ENCODE peak calls at places on chromosomes 2 and 18, in six cellular contexts. Z, Q, A, F, E and V are unnamed samples.

GRCh38 chr2:32489061-32489460 is 132.2 kb downstream of the BIRC6 start:
- DNase-seq in Z (no peak), Q (no peak), A (no peak), F (no peak), E (no peak), V (no peak)

GRCh38 chr2:23635666-23636340 is 250.8 kb downstream of the KLHL29 start:
- DNase-seq in Z (no peak), Q (no peak), A (no peak), F (no peak), E (no peak), V (no peak)

GRCh38 chr18:6741786-6742185 is 12.3 kb downstream of the ARHGAP28 start:
- DNase-seq in Z (no peak), Q (no peak), A (no peak), F (peak; percentile 20), E (no peak), V (no peak)

GRCh38 chr18:36441426-36441870 is 143.9 kb downstream of the FHOD3 start:
- DNase-seq in Z (no peak), Q (no peak), A (no peak), F (peak; percentile 45), E (no peak), V (no peak)

GRCh38 chr2:223586261-223586660 is 15.9 kb downstream of the SCG2 start:
- DNase-seq in Z (no peak), Q (no peak), A (peak; percentile 95), F (peak; percentile 92), E (no peak), V (no peak)

GRCh38 chr2:24362253-24362652 is 1.9 kb upstream of the ITSN2 start:
- DNase-seq in Z (no peak), Q (peak; percentile 12), A (no peak), F (no peak), E (no peak), V (no peak)

GRCh38 chr2:96025107-96025492 is 9.6 kb downstream of the GPAT2 start:
- DNase-seq in Z (no peak), Q (no peak), A (no peak), F (no peak), E (no peak), V (no peak)

GRCh38 chr2:111883661-111884591 is at the start of gene ANAPC1:
- DNase-seq in Z (peak; percentile 83), Q (peak; percentile 82), A (peak; percentile 65), F (peak; percentile 83), E (peak; percentile 86), V (peak; percentile 90)

GRCh38 chr2:195898505-195898904 is 170.1 kb downstream of the DNAH7 start:
- DNase-seq in Z (peak; percentile 33), Q (peak; percentile 60), A (peak; percentile 100), F (peak; percentile 97), E (peak; percentile 73), V (peak; percentile 77)

GRCh38 chr2:227347117-227347516 is 22.1 kb downstream of the MFF start:
- DNase-seq in Z (no peak), Q (no peak), A (no peak), F (no peak), E (no peak), V (no peak)

GRCh38 chr18:57497372-57498294 is 62.5 kb downstream of the ONECUT2 start:
- DNase-seq in Z (no peak), Q (no peak), A (no peak), F (no peak), E (no peak), V (no peak)

GRCh38 chr2:74369976-74370375 is 10.1 kb downstream of the DCTN1 start:
- DNase-seq in Z (no peak), Q (no peak), A (no peak), F (no peak), E (no peak), V (no peak)

GRCh38 chr2:70192516-70192915 is 1.7 kb upstream of the C2orf42 start:
- DNase-seq in Z (no peak), Q (no peak), A (no peak), F (no peak), E (no peak), V (no peak)

GRCh38 chr2:55231546-55232083 is 478 bp downstream of the CLHC1 start:
- DNase-seq in Z (no peak), Q (no peak), A (peak; percentile 55), F (peak; percentile 39), E (no peak), V (no peak)

GRCh38 chr2:62254424-62255266 is 58.7 kb downstream of the B3GNT2 start:
- DNase-seq in Z (no peak), Q (no peak), A (no peak), F (no peak), E (no peak), V (no peak)

GRCh38 chr2:29123584-29124349 is 8.6 kb downstream of the CLIP4 start:
- DNase-seq in Z (no peak), Q (no peak), A (peak; percentile 72), F (peak; percentile 73), E (no peak), V (no peak)

GRCh38 chr2:56224316-56224715 is 40.5 kb downstream of the CCDC85A start:
- DNase-seq in Z (no peak), Q (no peak), A (no peak), F (no peak), E (no peak), V (no peak)

GRCh38 chr2:85662899-85663683 is 4.9 kb downstream of the SFTPB start:
- DNase-seq in Z (no peak), Q (no peak), A (peak; percentile 86), F (peak; percentile 94), E (peak; percentile 63), V (peak; percentile 66)

GRCh38 chr2:48543895-48544294 is 13.9 kb downstream of the STON1 start:
- DNase-seq in Z (no peak), Q (no peak), A (no peak), F (peak; percentile 35), E (no peak), V (no peak)

GRCh38 chr2:117980783-117981676 is 32.8 kb downstream of the CCDC93 start:
- DNase-seq in Z (no peak), Q (no peak), A (peak; percentile 91), F (peak; percentile 90), E (no peak), V (no peak)
- H3K27ac ChIP-seq in Z (peak overlapping the region; percentile 27), Q (no peak overlapping the region), A (peak overlapping the region; percentile 76), F (no peak overlapping the region), E (peak overlapping the region; percentile 58), V (peak overlapping the region; percentile 10)

GRCh38 chr2:8779795-8780194 is 57.6 kb downstream of the KIDINS220 start:
- DNase-seq in Z (no peak), Q (no peak), A (no peak), F (no peak), E (no peak), V (no peak)
- H3K27ac ChIP-seq in Z (no peak overlapping the region), Q (no peak overlapping the region), A (no peak overlapping the region), F (peak overlapping the region; percentile 69), E (no peak overlapping the region), V (no peak overlapping the region)

GRCh38 chr18:74198453-74198852 is 50.1 kb downstream of the TIMM21 start:
- DNase-seq in Z (no peak), Q (no peak), A (no peak), F (no peak), E (no peak), V (no peak)
- H3K27ac ChIP-seq in Z (peak overlapping the region; percentile 68), Q (no peak overlapping the region), A (no peak overlapping the region), F (no peak overlapping the region), E (no peak overlapping the region), V (no peak overlapping the region)

DNA sequence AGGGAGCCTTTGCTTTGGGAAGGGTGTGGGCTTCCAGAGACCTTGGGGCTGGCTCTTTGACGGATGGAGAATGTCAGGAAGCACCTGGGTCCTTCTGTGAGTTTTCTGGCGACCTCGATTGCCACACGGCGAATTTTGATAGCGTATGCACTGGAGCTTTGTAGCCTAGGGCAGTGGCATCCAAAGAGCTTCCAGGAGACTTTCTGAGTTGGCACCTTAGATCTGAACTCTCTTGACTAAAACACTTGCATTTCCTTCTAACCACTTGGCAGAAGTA is 7.6 kb downstream of the RNF144A start:
- DNase-seq in Z (no peak), Q (no peak), A (no peak), F (no peak), E (no peak), V (no peak)
- H3K27ac ChIP-seq in Z (no peak overlapping the region), Q (no peak overlapping the region), A (no peak overlapping the region), F (no peak overlapping the region), E (no peak overlapping the region), V (no peak overlapping the region)

GRCh38 chr2:33946198-33946597 is 347.1 kb upstream of the FAM98A start:
- DNase-seq in Z (no peak), Q (no peak), A (no peak), F (no peak), E (no peak), V (no peak)
- H3K27ac ChIP-seq in Z (no peak overlapping the region), Q (no peak overlapping the region), A (no peak overlapping the region), F (no peak overlapping the region), E (no peak overlapping the region), V (no peak overlapping the region)

GRCh38 chr2:98247383-98247782 is 98.9 kb upstream of the CNGA3 start:
- DNase-seq in Z (no peak), Q (no peak), A (no peak), F (no peak), E (no peak), V (no peak)

GRCh38 chr2:98254504-98255059 is 91.7 kb upstream of the CNGA3 start:
- DNase-seq in Z (no peak), Q (no peak), A (no peak), F (no peak), E (no peak), V (no peak)

GRCh38 chr2:98253461-98254073 is 92.7 kb upstream of the CNGA3 start:
- DNase-seq in Z (no peak), Q (no peak), A (no peak), F (peak; percentile 79), E (peak; percentile 27), V (no peak)

GRCh38 chr2:98252394-98252793 is 93.9 kb upstream of the CNGA3 start:
- DNase-seq in Z (no peak), Q (no peak), A (no peak), F (no peak), E (no peak), V (no peak)
- H3K27ac ChIP-seq in Z (no peak overlapping the region), Q (no peak overlapping the region), A (no peak overlapping the region), F (no peak overlapping the region), E (no peak overlapping the region), V (no peak overlapping the region)

GRCh38 chr18:23204589-23205235 is 69.4 kb downstream of the CABLES1 start:
- DNase-seq in Z (no peak), Q (no peak), A (no peak), F (no peak), E (no peak), V (no peak)
- H3K27ac ChIP-seq in Z (no peak overlapping the region), Q (no peak overlapping the region), A (no peak overlapping the region), F (no peak overlapping the region), E (no peak overlapping the region), V (no peak overlapping the region)

GRCh38 chr2:97935719-97936161 is 60.0 kb downstream of the TMEM131 start:
- DNase-seq in Z (no peak), Q (no peak), A (peak; percentile 92), F (peak; percentile 85), E (no peak), V (no peak)
- H3K27ac ChIP-seq in Z (no peak overlapping the region), Q (no peak overlapping the region), A (no peak overlapping the region), F (peak overlapping the region; percentile 86), E (peak overlapping the region; percentile 27), V (no peak overlapping the region)

GRCh38 chr18:63986885-63987284 is 17.0 kb downstream of the SERPINB8 start:
- DNase-seq in Z (no peak), Q (no peak), A (no peak), F (no peak), E (no peak), V (no peak)
- H3K27ac ChIP-seq in Z (no peak overlapping the region), Q (no peak overlapping the region), A (no peak overlapping the region), F (no peak overlapping the region), E (no peak overlapping the region), V (no peak overlapping the region)